ENCODE peak calls at places on chromosomes 12 and 14, in ten cellular contexts. N is neural progenitor cell, S is fibroblast of mammary gland, H is prostate gland, Y is pancreas, A is mammary epithelial cell, G is fibroblast of the aortic adventitia, K is GM06990, L is A549, D is endothelial cell. O is an unnamed sample.

GRCh38 chr12:2360630-2361170 is 307.9 kb downstream of the CACNA1C start:
- DNase-seq in N (no peak), S (no peak), H (no peak), Y (no peak), A (no peak), G (no peak), K (no peak), L (peak; percentile 33), D (no peak), O (no peak)

GRCh38 chr12:1162083-1162760 is 171.2 kb downstream of the ERC1 start:
- DNase-seq in N (peak; percentile 69), S (no peak), H (no peak), Y (no peak), A (no peak), G (no peak), K (no peak), L (no peak), D (no peak), O (no peak)

GRCh38 chr14:64966976-64967375 is 5.2 kb downstream of the RAB15 start:
- DNase-seq in N (no peak), S (no peak), H (peak; percentile 80), Y (no peak), A (no peak), G (no peak), K (no peak), L (no peak), D (no peak), O (no peak)

GRCh38 chr12:54980341-54980740 is 4.2 kb downstream of the TESPA1 start:
- DNase-seq in N (no peak), S (no peak), H (no peak), Y (no peak), A (no peak), G (no peak), K (no peak), L (no peak), D (no peak), O (no peak)

GRCh38 chr12:123520567-123521474 is 12.7 kb downstream of the RILPL1 start:
- DNase-seq in N (no peak), S (no peak), H (no peak), Y (no peak), A (no peak), G (no peak), K (no peak), L (no peak), D (no peak), O (no peak)

GRCh38 chr12:111404362-111405148 is 1.2 kb upstream of the SH2B3 start:
- DNase-seq in N (peak; percentile 57), S (no peak), H (no peak), Y (no peak), A (no peak), G (no peak), K (no peak), L (no peak), D (peak; percentile 72), O (no peak)

GRCh38 chr12:5487971-5488955 is 56.4 kb downstream of the NTF3 start:
- DNase-seq in N (no peak), S (no peak), H (no peak), Y (no peak), A (no peak), G (no peak), K (no peak), L (no peak), D (no peak), O (peak; percentile 87)

GRCh38 chr12:42426733-42427132 is 100.8 kb downstream of the PPHLN1 start:
- DNase-seq in N (peak; percentile 35), S (peak; percentile 70), H (no peak), Y (no peak), A (peak; percentile 49), G (peak; percentile 19), K (no peak), L (peak; percentile 21), D (no peak), O (peak; percentile 51)

GRCh38 chr14:99185436-99186068 is 86.4 kb downstream of the BCL11B start:
- DNase-seq in N (no peak), S (no peak), H (no peak), Y (no peak), A (no peak), G (no peak), K (no peak), L (no peak), D (no peak), O (no peak)

GRCh38 chr12:118402251-118402650 is 25.9 kb downstream of the SUDS3 start:
- DNase-seq in N (no peak), S (peak; percentile 90), H (no peak), Y (no peak), A (peak; percentile 3), G (peak; percentile 78), K (no peak), L (no peak), D (no peak), O (peak; percentile 90)

GRCh38 chr12:2891240-2892053 is 756 bp downstream of the TULP3 start:
- DNase-seq in N (peak; percentile 83), S (peak; percentile 79), H (peak; percentile 30), Y (no peak), A (peak; percentile 56), G (peak; percentile 76), K (no peak), L (peak; percentile 38), D (peak; percentile 68), O (peak; percentile 50)

GRCh38 chr12:89571481-89572190 is 45.8 kb upstream of the POC1B start:
- DNase-seq in N (no peak), S (peak; percentile 82), H (no peak), Y (no peak), A (peak; percentile 43), G (peak; percentile 70), K (no peak), L (no peak), D (no peak), O (peak; percentile 85)

GRCh38 chr14:72332871-72333270 is 400.6 kb downstream of the RGS6 start:
- DNase-seq in N (peak; percentile 32), S (no peak), H (no peak), Y (no peak), A (no peak), G (no peak), K (no peak), L (no peak), D (no peak), O (no peak)

GRCh38 chr14:67387195-67387594 is 24.8 kb downstream of the PLEK2 start:
- DNase-seq in N (no peak), S (peak; percentile 49), H (no peak), Y (no peak), A (peak; percentile 31), G (peak; percentile 20), K (no peak), L (no peak), D (no peak), O (peak; percentile 60)

GRCh38 chr12:20040844-20041243 is 327.5 kb upstream of the PDE3A start:
- DNase-seq in N (peak; percentile 4), S (no peak), H (no peak), Y (no peak), A (no peak), G (peak; percentile 9), K (no peak), L (no peak), D (no peak), O (peak; percentile 2)

DNA sequence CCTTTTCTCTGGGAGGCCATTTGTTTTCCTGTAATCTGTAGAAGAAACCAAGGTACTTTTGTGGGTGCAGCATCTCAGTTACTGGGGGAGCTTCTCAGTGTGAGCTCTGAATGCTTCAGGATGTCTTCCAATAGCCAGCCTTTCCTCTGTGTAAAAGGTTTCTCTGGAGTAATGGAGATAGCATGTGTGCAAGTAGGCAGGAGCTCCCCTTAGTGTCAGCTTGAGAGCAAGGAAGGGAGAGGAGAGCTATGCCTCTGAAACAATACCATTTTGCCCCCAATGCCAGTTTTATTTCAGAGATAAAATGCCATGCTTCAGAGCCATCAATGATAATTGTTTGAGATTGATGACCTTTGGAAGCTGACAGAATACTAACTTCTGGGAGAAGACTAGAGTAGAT is 125.5 kb downstream of the CRADD start:
- DNase-seq in N (no peak), S (peak; percentile 63), H (no peak), Y (no peak), A (no peak), G (peak; percentile 59), K (no peak), L (no peak), D (no peak), O (peak; percentile 63)
- TF ChIP-seq CTCF in N (no peak), S (peak; percentile 50), H (peak; percentile 23), Y (no peak), A (no peak), G (peak; percentile 49), K (no peak), L (no peak), D (no peak), O (peak; percentile 53)

GRCh38 chr14:76461886-76462285 is 85.9 kb downstream of the ESRRB start:
- DNase-seq in N (no peak), S (no peak), H (no peak), Y (no peak), A (no peak), G (no peak), K (no peak), L (no peak), D (no peak), O (no peak)

GRCh38 chr14:76450476-76450875 is 74.5 kb downstream of the ESRRB start:
- DNase-seq in N (no peak), S (no peak), H (no peak), Y (no peak), A (no peak), G (no peak), K (no peak), L (no peak), D (no peak), O (no peak)

GRCh38 chr14:76456891-76457586 is 81.1 kb downstream of the ESRRB start:
- DNase-seq in N (no peak), S (no peak), H (peak; percentile 70), Y (no peak), A (no peak), G (no peak), K (no peak), L (no peak), D (no peak), O (no peak)

DNA sequence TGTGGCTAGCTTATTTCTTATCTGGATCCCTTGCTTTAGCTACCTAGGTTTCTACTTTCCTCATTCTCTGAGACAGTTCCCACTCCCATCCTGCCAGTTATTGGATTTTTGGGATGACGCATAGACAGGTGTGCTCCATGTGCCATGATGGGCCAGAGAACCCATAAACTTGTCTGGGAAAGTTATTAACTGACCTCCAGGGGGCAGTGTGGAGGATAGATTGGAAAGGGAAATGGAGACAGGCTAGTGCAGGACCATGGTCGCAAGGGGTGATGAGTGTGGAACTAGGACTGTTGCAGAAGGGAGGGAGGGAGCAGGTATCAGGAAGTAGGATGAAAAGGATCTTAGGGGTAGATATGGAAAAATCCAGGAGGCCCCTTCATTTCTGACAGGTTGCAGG is 80.3 kb downstream of the ESRRB start:
- DNase-seq in N (peak; percentile 82), S (peak; percentile 42), H (no peak), Y (no peak), A (peak; percentile 24), G (peak; percentile 30), K (no peak), L (peak; percentile 53), D (peak; percentile 69), O (no peak)
- TF ChIP-seq CTCF in N (peak; percentile 79), S (peak; percentile 54), H (peak; percentile 16), Y (peak; percentile 27), A (peak; percentile 61), G (peak; percentile 44), K (peak; percentile 64), L (peak; percentile 37), D (peak; percentile 73), O (peak; percentile 33)

GRCh38 chr12:103326190-103326589 is 169.6 kb downstream of the C12orf42 start:
- DNase-seq in N (peak; percentile 50), S (no peak), H (no peak), Y (no peak), A (peak; percentile 20), G (no peak), K (no peak), L (peak; percentile 9), D (no peak), O (no peak)
- TF ChIP-seq CTCF in N (peak; percentile 60), S (no peak), H (peak; percentile 24), Y (no peak), A (peak; percentile 57), G (no peak), K (peak; percentile 56), L (peak; percentile 13), D (peak; percentile 60), O (no peak)

GRCh38 chr12:109449845-109450532 is 27.1 kb downstream of the KCTD10 start:
- DNase-seq in N (no peak), S (no peak), H (no peak), Y (no peak), A (no peak), G (no peak), K (no peak), L (no peak), D (no peak), O (no peak)
- TF ChIP-seq CTCF in N (no peak), S (no peak), H (no peak), Y (no peak), A (no peak), G (no peak), K (peak; percentile 2), L (peak; percentile 20), D (no peak), O (no peak)

O was measured in foreskin fibroblast.